ENCODE peak calls at places on chromosomes 6 and 20, in ten cellular contexts. T is heart right ventricle; A is effector memory CD8-positive, alpha-beta T cell; Y is progenitor cell of endocrine pancreas; W is fibroblast of the aortic adventitia; L is NCI-H1092 treated with DMSO at 0.1 percent for 48 hours; I is D341Med; G is activated CD4-positive, alpha-beta memory T cell treated with anti-CD3 and anti-CD28 coated beads, Interleukin-2, amount 10 ng/mL, durations not matched to agents 7 days and 5 days; S is heart left ventricle; V is NCI-H82. O is an unnamed sample.

GRCh38 chr6:3363296-3364025 is 93.4 kb downstream of the SLC22A23 start:
- DNase-seq in A (no peak), Y (no peak), W (no peak), T (no peak), V (no peak), G (no peak), S (no peak), L (no peak), I (no peak), O (peak)

GRCh38 chr6:55953384-55953783 is 78.0 kb upstream of the BMP5 start:
- DNase-seq in T (no peak), Y (no peak), G (no peak), V (peak), S (no peak), I (no peak), L (peak), W (peak), A (no peak), O (no peak)

GRCh38 chr6:33995046-33995872 is 150.6 kb downstream of the GRM4 start:
- DNase-seq in V (peak), S (no peak), W (no peak), L (peak), G (no peak), A (no peak), T (no peak), I (peak), Y (no peak), O (peak)

GRCh38 chr6:9397981-9398559 is 962.7 kb upstream of the SLC35B3 start:
- DNase-seq in Y (no peak), L (peak), V (peak), I (no peak), G (no peak), W (no peak), A (no peak), S (peak), T (peak), O (peak)

GRCh38 chr6:96794980-96795379 is 42.3 kb downstream of the GPR63 start:
- DNase-seq in L (no peak), S (no peak), Y (no peak), I (no peak), T (no peak), A (no peak), V (no peak), W (peak), G (no peak), O (no peak)

GRCh38 chr6:144149894-144150672 is at the start of gene STX11:
- DNase-seq in V (peak), Y (peak), G (peak), S (peak), I (peak), A (peak), L (no peak), W (peak), T (peak), O (peak)

GRCh38 chr6:23180504-23181293 is 611.3 kb downstream of the HDGFL1 start:
- DNase-seq in W (peak), A (no peak), Y (no peak), L (peak), T (peak), S (peak), I (peak), V (peak), G (no peak), O (peak)

GRCh38 chr6:5937516-5937915 is 69.2 kb downstream of the NRN1 start:
- DNase-seq in A (no peak), W (no peak), S (no peak), Y (no peak), T (no peak), G (no peak), L (peak), I (no peak), V (no peak), O (no peak)

GRCh38 chr20:59832406-59833156 is 100.9 kb downstream of the SYCP2 start:
- DNase-seq in L (no peak), A (no peak), T (no peak), Y (no peak), V (no peak), W (no peak), I (no peak), G (no peak), S (no peak), O (no peak)

GRCh38 chr20:23161968-23162696 is 76.0 kb upstream of the CD93 start:
- DNase-seq in L (peak), T (peak), W (peak), G (no peak), Y (no peak), S (peak), I (no peak), V (peak), A (no peak), O (peak)

GRCh38 chr6:49342410-49342809 is 120.6 kb downstream of the MMUT start:
- DNase-seq in L (no peak), Y (no peak), W (no peak), T (no peak), I (no peak), V (no peak), S (no peak), G (no peak), A (no peak), O (no peak)

GRCh38 chr20:44526129-44526528 is 4.3 kb upstream of the SERINC3 start:
- DNase-seq in S (no peak), Y (no peak), L (no peak), G (no peak), I (no peak), A (no peak), V (no peak), T (no peak), W (peak), O (no peak)

GRCh38 chr6:24257282-24257681 is 100.6 kb downstream of the DCDC2 start:
- DNase-seq in I (no peak), T (no peak), V (peak), Y (no peak), L (no peak), S (no peak), A (no peak), W (no peak), G (no peak), O (no peak)

GRCh38 chr6:39309942-39310531 is 4.2 kb downstream of the KCNK17 start:
- DNase-seq in T (peak), A (peak), L (peak), Y (peak), G (peak), S (peak), V (peak), I (peak), W (peak), O (peak)

GRCh38 chr6:41209547-41209951 is 8.6 kb upstream of the TREML2 start:
- DNase-seq in T (no peak), A (no peak), Y (no peak), W (no peak), L (no peak), I (no peak), G (no peak), S (no peak), V (no peak), O (no peak)

GRCh38 chr6:83199865-83200230 is 6.7 kb downstream of the RWDD2A start:
- DNase-seq in L (no peak), I (no peak), S (no peak), Y (no peak), W (peak), T (no peak), A (no peak), G (no peak), V (no peak), O (no peak)

GRCh38 chr20:47263502-47264084 is 92.9 kb downstream of the ZMYND8 start:
- DNase-seq in S (no peak), G (no peak), I (peak), A (no peak), T (no peak), V (peak), Y (no peak), L (peak), W (peak), O (no peak)

GRCh38 chr6:137912813-137913212 is 45.8 kb downstream of the TNFAIP3 start:
- DNase-seq in Y (no peak), G (no peak), T (no peak), I (no peak), W (no peak), L (no peak), S (no peak), A (no peak), V (no peak), O (no peak)

GRCh38 chr6:137297887-137298286 is 78.7 kb upstream of the IFNGR1 start:
- DNase-seq in L (no peak), I (no peak), S (peak), W (no peak), Y (no peak), A (no peak), T (no peak), V (no peak), G (no peak), O (no peak)

GRCh38 chr20:12241065-12241464 is 323.4 kb downstream of the BTBD3 start:
- DNase-seq in I (no peak), Y (no peak), S (no peak), W (no peak), V (no peak), G (no peak), L (peak), A (no peak), T (no peak), O (no peak)

GRCh38 chr6:111782887-111783286 is 90.4 kb downstream of the FYN start:
- DNase-seq in A (no peak), T (no peak), Y (no peak), L (no peak), S (no peak), I (no peak), V (no peak), G (no peak), W (no peak), O (no peak)

GRCh38 chr6:106063448-106063850 is 22.7 kb upstream of the PRDM1 start:
- DNase-seq in L (no peak), T (no peak), W (peak), A (no peak), V (no peak), I (no peak), G (no peak), S (no peak), Y (no peak), O (no peak)

GRCh38 chr6:133888931-133889556 is at the start of gene TCF21:
- DNase-seq in I (no peak), Y (no peak), A (no peak), V (no peak), G (no peak), T (peak), W (peak), S (peak), L (no peak), O (peak)

GRCh38 chr6:146410851-146411595 is 132.6 kb upstream of the RAB32 start:
- DNase-seq in Y (no peak), W (peak), L (no peak), S (no peak), V (no peak), I (no peak), T (no peak), A (no peak), G (no peak), O (no peak)

GRCh38 chr6:42978487-42978792 is 541 bp downstream of the PEX6 start:
- DNase-seq in G (peak), V (peak), I (no peak), W (no peak), Y (peak), L (no peak), A (no peak), T (no peak), S (no peak), O (peak)

GRCh38 chr20:20427202-20427864 is 59.4 kb downstream of the INSM1 start:
- DNase-seq in Y (no peak), W (no peak), A (no peak), I (no peak), S (no peak), V (no peak), T (no peak), G (no peak), L (no peak), O (no peak)

GRCh38 chr6:134368670-134369069 is 50.8 kb upstream of the SGK1 start:
- DNase-seq in Y (no peak), T (no peak), V (peak), S (no peak), I (no peak), L (no peak), A (no peak), W (no peak), G (no peak), O (no peak)

GRCh38 chr6:143441680-143442359 is 8.7 kb downstream of the ADAT2 start:
- DNase-seq in W (peak), Y (no peak), A (no peak), G (no peak), L (no peak), V (no peak), I (no peak), T (no peak), S (no peak), O (no peak)

GRCh38 chr6:31717499-31718222 is 2.5 kb downstream of the LY6G6D start:
- DNase-seq in G (no peak), Y (peak), L (no peak), W (no peak), V (peak), A (no peak), S (no peak), T (no peak), I (no peak), O (no peak)

GRCh38 chr6:152173957-152174356 is 366.5 kb downstream of the ESR1 start:
- DNase-seq in S (no peak), G (no peak), A (no peak), L (no peak), V (no peak), T (no peak), W (no peak), I (no peak), Y (no peak), O (no peak)

GRCh38 chr6:37314803-37315515 is 38.8 kb upstream of the RNF8 start:
- DNase-seq in V (peak), I (peak), T (peak), W (peak), Y (no peak), G (peak), S (peak), A (no peak), L (peak), O (peak)

GRCh38 chr20:2759603-2760360 is 40.6 kb downstream of the CPXM1 start:
- DNase-seq in W (no peak), L (no peak), Y (no peak), T (no peak), S (no peak), I (peak), A (no peak), V (no peak), G (no peak), O (no peak)

GRCh38 chr20:5918856-5919633 is 31.3 kb downstream of the TRMT6 start:
- DNase-seq in T (no peak), S (no peak), W (peak), Y (no peak), A (no peak), G (peak), V (no peak), I (no peak), L (no peak), O (no peak)

GRCh38 chr20:34049897-34050695 is 56.4 kb downstream of the RALY start:
- DNase-seq in W (no peak), I (no peak), L (no peak), Y (no peak), V (no peak), G (no peak), A (no peak), S (no peak), T (peak), O (no peak)

GRCh38 chr6:11389977-11390376 is 147.6 kb upstream of the TMEM170B start:
- DNase-seq in A (no peak), T (peak), L (no peak), W (peak), V (no peak), S (peak), Y (no peak), I (no peak), G (no peak), O (no peak)

GRCh38 chr6:158688860-158689259 is 39.0 kb downstream of the SYTL3 start:
- DNase-seq in V (no peak), T (no peak), I (no peak), Y (no peak), W (peak), G (no peak), A (no peak), L (no peak), S (no peak), O (no peak)

GRCh38 chr6:36594816-36595167 is 630 bp downstream of the SRSF3 start:
- DNase-seq in A (peak), L (no peak), I (no peak), W (no peak), V (peak), S (no peak), Y (no peak), T (no peak), G (no peak), O (no peak)

GRCh38 chr20:32327087-32327681 is 30.9 kb upstream of the ASXL1 start:
- DNase-seq in I (no peak), T (no peak), G (no peak), W (peak), V (no peak), S (no peak), Y (no peak), L (peak), A (no peak), O (no peak)

GRCh38 chr6:111995409-111995808 is 58.5 kb upstream of the CCN6 start:
- DNase-seq in A (no peak), T (no peak), L (no peak), V (peak), I (no peak), S (no peak), W (no peak), Y (no peak), G (no peak), O (no peak)

O was measured in left colon.